ENCODE peak calls at places on chromosome X, in seven cellular contexts. I is A673, Z is epithelial cell of esophagus, X is heart left ventricle, J is fibroblast of lung, T is breast epithelium, F is brain microvascular endothelial cell. M is an unnamed sample.

GRCh38 chrX:22300130-22300529 is 27.4 kb downstream of the CBLL2 start:
- DNase-seq in I (peak; percentile 48), Z (peak; percentile 65), X (no peak), J (peak; percentile 78), T (no peak), F (peak; percentile 43), M (no peak)

GRCh38 chrX:150990910-150991309 is 7.8 kb downstream of the HMGB3 start:
- DNase-seq in I (no peak), Z (no peak), X (no peak), J (no peak), T (no peak), F (no peak), M (no peak)

GRCh38 chrX:105872921-105873320 is 50.6 kb downstream of the NRK start:
- DNase-seq in I (no peak), Z (peak; percentile 14), X (no peak), J (peak; percentile 12), T (no peak), F (no peak), M (no peak)

GRCh38 chrX:2677764-2678163 is 13.3 kb upstream of the CD99 start:
- DNase-seq in I (peak; percentile 64), Z (peak; percentile 98), X (peak; percentile 88), J (peak; percentile 99), T (peak; percentile 32), F (peak; percentile 94), M (no peak)

GRCh38 chrX:154378059-154378798 is 866 bp upstream of the EMD start:
- DNase-seq in I (peak; percentile 72), Z (peak; percentile 50), X (peak; percentile 73), J (peak; percentile 49), T (peak; percentile 48), F (no peak), M (no peak)

GRCh38 chrX:47748576-47748975 is 88.1 kb upstream of the ZNF81 start:
- DNase-seq in I (peak; percentile 60), Z (peak; percentile 4), X (no peak), J (peak; percentile 18), T (no peak), F (no peak), M (no peak)

GRCh38 chrX:131747173-131747572 is 203.3 kb downstream of the OR13H1 start:
- DNase-seq in I (peak; percentile 75), Z (no peak), X (no peak), J (no peak), T (peak; percentile 79), F (peak; percentile 70), M (peak; percentile 30)

GRCh38 chrX:40394302-40394701 is 186.5 kb upstream of the ATP6AP2 start:
- DNase-seq in I (no peak), Z (no peak), X (no peak), J (no peak), T (no peak), F (no peak), M (no peak)

GRCh38 chrX:80556148-80556547 is 135.9 kb downstream of the TENT5D start:
- DNase-seq in I (no peak), Z (no peak), X (no peak), J (no peak), T (no peak), F (no peak), M (no peak)

GRCh38 chrX:40267334-40268118 is 169.8 kb upstream of the BCOR start:
- DNase-seq in I (no peak), Z (no peak), X (no peak), J (no peak), T (no peak), F (no peak), M (peak; percentile 51)

GRCh38 chrX:110046971-110047370 is 44.1 kb downstream of the TMEM164 start:
- DNase-seq in I (no peak), Z (no peak), X (no peak), J (no peak), T (no peak), F (no peak), M (no peak)

GRCh38 chrX:13719192-13719856 is 15.1 kb downstream of the TRAPPC2 start:
- DNase-seq in I (no peak), Z (no peak), X (no peak), J (no peak), T (no peak), F (peak; percentile 21), M (no peak)

GRCh38 chrX:9204560-9204959 is 170.6 kb upstream of the FAM9B start:
- DNase-seq in I (no peak), Z (peak; percentile 9), X (no peak), J (peak; percentile 18), T (no peak), F (no peak), M (no peak)

GRCh38 chrX:8731579-8732395 is at the start of gene ANOS1:
- DNase-seq in I (peak; percentile 19), Z (peak; percentile 43), X (peak; percentile 79), J (peak; percentile 11), T (no peak), F (no peak), M (no peak)

GRCh38 chrX:49972313-49972712 is 49.9 kb downstream of the CLCN5 start:
- DNase-seq in I (no peak), Z (no peak), X (no peak), J (no peak), T (no peak), F (peak; percentile 25), M (no peak)

GRCh38 chrX:49226946-49227345 is 6.2 kb downstream of the CACNA1F start:
- DNase-seq in I (no peak), Z (no peak), X (no peak), J (no peak), T (no peak), F (no peak), M (no peak)

GRCh38 chrX:45614853-45615252 is 414.2 kb upstream of the DIPK2B start:
- DNase-seq in I (no peak), Z (peak; percentile 5), X (no peak), J (no peak), T (no peak), F (no peak), M (no peak)

GRCh38 chrX:132063862-132064261 is 40.8 kb downstream of the STK26 start:
- DNase-seq in I (no peak), Z (no peak), X (no peak), J (no peak), T (no peak), F (no peak), M (no peak)

GRCh38 chrX:115948018-115948923 is 222.3 kb upstream of the AGTR2 start:
- DNase-seq in I (no peak), Z (no peak), X (no peak), J (no peak), T (no peak), F (no peak), M (no peak)

GRCh38 chrX:72308566-72309296 is 3.0 kb upstream of the CITED1 start:
- DNase-seq in I (peak; percentile 83), Z (peak; percentile 72), X (peak; percentile 70), J (peak; percentile 61), T (peak; percentile 30), F (peak; percentile 63), M (no peak)

GRCh38 chrX:38215141-38215540 is 5.5 kb downstream of the SRPX start:
- DNase-seq in I (no peak), Z (peak; percentile 61), X (no peak), J (no peak), T (no peak), F (no peak), M (no peak)

GRCh38 chrX:56554870-56555269 is 8.6 kb upstream of the UBQLN2 start:
- DNase-seq in I (no peak), Z (no peak), X (no peak), J (no peak), T (no peak), F (no peak), M (no peak)

GRCh38 chrX:119942173-119942819 is 1.3 kb downstream of the NKAP start:
- DNase-seq in I (no peak), Z (peak; percentile 0), X (no peak), J (no peak), T (no peak), F (no peak), M (no peak)

GRCh38 chrX:119942831-119943184 is 743 bp downstream of the NKAP start:
- DNase-seq in I (no peak), Z (peak; percentile 13), X (no peak), J (no peak), T (no peak), F (peak; percentile 0), M (no peak)

GRCh38 chrX:119945481-119945880 is 1.9 kb upstream of the NKAP start:
- DNase-seq in I (no peak), Z (no peak), X (no peak), J (no peak), T (no peak), F (no peak), M (no peak)

GRCh38 chrX:119943185-119943988 is at the start of gene NKAP:
- DNase-seq in I (peak; percentile 91), Z (peak; percentile 92), X (peak; percentile 82), J (peak; percentile 97), T (peak; percentile 62), F (peak; percentile 91), M (peak; percentile 94)

GRCh38 chrX:119941336-119941735 is 2.2 kb downstream of the NKAP start:
- DNase-seq in I (no peak), Z (no peak), X (no peak), J (no peak), T (no peak), F (no peak), M (no peak)
- H3K4me3 ChIP-seq in I (no peak overlapping the region), Z (no peak overlapping the region), X (no peak overlapping the region), J (no peak overlapping the region), T (no peak overlapping the region), F (no peak overlapping the region), M (no peak overlapping the region)

GRCh38 chrX:97309717-97310116 is 426.0 kb downstream of the RPA4 start:
- DNase-seq in I (no peak), Z (peak; percentile 23), X (no peak), J (no peak), T (no peak), F (no peak), M (no peak)
- TF ChIP-seq CTCF in I (no peak), Z (no peak), X (no peak), J (no peak), T (no peak), F (no peak), M (no peak)

GRCh38 chrX:10607233-10607632 is 13.2 kb downstream of the MID1 start:
- DNase-seq in I (no peak), Z (no peak), X (no peak), J (no peak), T (no peak), F (no peak), M (no peak)

GRCh38 chrX:10615931-10616780 is 4.2 kb downstream of the MID1 start:
- DNase-seq in I (peak; percentile 58), Z (peak; percentile 62), X (no peak), J (peak; percentile 73), T (no peak), F (peak; percentile 40), M (peak; percentile 35)

GRCh38 chrX:10608099-10608498 is 12.3 kb downstream of the MID1 start:
- DNase-seq in I (no peak), Z (peak; percentile 21), X (no peak), J (peak; percentile 93), T (no peak), F (peak; percentile 37), M (no peak)

GRCh38 chrX:10612215-10612614 is 8.2 kb downstream of the MID1 start:
- DNase-seq in I (no peak), Z (peak; percentile 54), X (no peak), J (peak; percentile 70), T (no peak), F (no peak), M (no peak)

GRCh38 chrX:10611441-10612090 is 8.8 kb downstream of the MID1 start:
- DNase-seq in I (no peak), Z (no peak), X (no peak), J (peak; percentile 56), T (no peak), F (no peak), M (no peak)
- H3K4me3 ChIP-seq in I (no peak overlapping the region), Z (no peak overlapping the region), X (no peak overlapping the region), J (peak overlapping the region; percentile 28), T (no peak overlapping the region), F (no peak overlapping the region), M (no peak overlapping the region)

GRCh38 chrX:51144828-51145442 is 187.7 kb upstream of the NUDT10 start:
- DNase-seq in I (peak; percentile 73), Z (peak; percentile 27), X (no peak), J (peak; percentile 25), T (no peak), F (peak; percentile 25), M (peak; percentile 43)
- TF ChIP-seq CTCF in I (peak; percentile 83), Z (peak; percentile 59), X (peak; percentile 44), J (peak; percentile 39), T (peak; percentile 22), F (peak; percentile 67), M (peak; percentile 60)